ENCODE peak calls at places on chromosomes 6 and 20, in seven cellular contexts. U, I, D, P, K, G and J are unnamed samples.

GRCh38 chr20:63080811-63081210 is 74.0 kb upstream of the BHLHE23 start:
- DNase-seq in D (no peak), G (no peak), I (no peak), P (no peak), U (no peak), K (no peak), J (no peak)

GRCh38 chr6:69427882-69428281 is 368.9 kb downstream of the LMBRD1 start:
- DNase-seq in D (no peak), G (no peak), I (no peak), K (no peak), U (no peak), P (peak), J (peak)

GRCh38 chr6:157047951-157048350 is 270.8 kb downstream of the ARID1B start:
- DNase-seq in I (no peak), G (no peak), K (no peak), U (no peak), D (peak), P (no peak), J (no peak)

GRCh38 chr6:129844118-129844891 is 16.8 kb downstream of the TMEM244 start:
- DNase-seq in G (no peak), K (no peak), D (peak), P (peak), I (peak), U (no peak), J (peak)

GRCh38 chr6:75351570-75351969 is 67.0 kb upstream of the TMEM30A start:
- DNase-seq in G (no peak), P (no peak), D (no peak), K (no peak), I (no peak), U (no peak), J (no peak)

GRCh38 chr6:90249044-90249443 is 47.6 kb downstream of the BACH2 start:
- DNase-seq in K (no peak), I (no peak), P (no peak), G (no peak), U (no peak), D (no peak), J (no peak)

GRCh38 chr20:13277663-13278295 is 56.7 kb downstream of the ISM1 start:
- DNase-seq in P (no peak), K (no peak), D (peak), G (no peak), U (no peak), I (no peak), J (no peak)

GRCh38 chr20:38589967-38590681 is 9.1 kb downstream of the ADIG start:
- DNase-seq in P (no peak), G (no peak), U (no peak), I (no peak), D (no peak), K (no peak), J (no peak)

GRCh38 chr6:131532476-131533108 is 40.4 kb upstream of the ARG1 start:
- DNase-seq in U (no peak), P (no peak), D (no peak), I (no peak), G (no peak), K (peak), J (no peak)

GRCh38 chr20:52552181-52552872 is 360.7 kb upstream of the ZFP64 start:
- DNase-seq in P (no peak), I (no peak), G (no peak), D (no peak), K (no peak), U (no peak), J (no peak)

GRCh38 chr6:10400330-10400729 is 14.5 kb downstream of the TFAP2A start:
- DNase-seq in K (no peak), I (no peak), U (no peak), P (peak), D (no peak), G (no peak), J (peak)

GRCh38 chr6:141133346-141133745 is 999.4 kb upstream of the GJE1 start:
- DNase-seq in G (no peak), D (peak), U (no peak), K (no peak), I (no peak), P (no peak), J (no peak)

GRCh38 chr6:99613398-99613704 is 6.7 kb downstream of the PRDM13 start:
- DNase-seq in P (peak), G (no peak), D (peak), U (no peak), I (no peak), K (no peak), J (peak)

GRCh38 chr6:149107973-149108372 is 209.5 kb upstream of the TAB2 start:
- DNase-seq in D (no peak), I (peak), P (no peak), G (no peak), K (no peak), U (no peak), J (no peak)

GRCh38 chr6:1867197-1867596 is 257.5 kb downstream of the FOXC1 start:
- DNase-seq in I (no peak), G (no peak), U (no peak), K (no peak), D (no peak), P (no peak), J (no peak)

GRCh38 chr20:19609642-19610223 is 148.3 kb upstream of the RIN2 start:
- DNase-seq in D (no peak), I (no peak), G (no peak), K (no peak), P (no peak), U (no peak), J (no peak)

GRCh38 chr6:161536141-161536735 is 262.4 kb upstream of the AGPAT4 start:
- DNase-seq in U (no peak), K (no peak), D (no peak), G (no peak), I (no peak), P (no peak), J (no peak)

GRCh38 chr6:46491201-46491788 is at the start of gene RCAN2:
- DNase-seq in K (peak), D (peak), G (peak), U (no peak), P (peak), I (no peak), J (peak)

GRCh38 chr20:9349256-9349655 is 165.1 kb upstream of the LAMP5 start:
- DNase-seq in I (no peak), K (no peak), P (no peak), U (no peak), D (no peak), G (no peak), J (no peak)

GRCh38 chr20:64160118-64160517 is 4.1 kb upstream of the MYT1 start:
- DNase-seq in K (no peak), U (no peak), I (no peak), D (no peak), P (peak), G (no peak), J (peak)

GRCh38 chr6:163387317-163387716 is 27.2 kb upstream of the QKI start:
- DNase-seq in D (no peak), U (no peak), K (no peak), P (no peak), I (no peak), G (no peak), J (no peak)

GRCh38 chr6:24440897-24441598 is 38.3 kb downstream of the MRS2 start:
- DNase-seq in K (no peak), P (no peak), G (no peak), U (no peak), I (no peak), D (no peak), J (no peak)

GRCh38 chr6:4441981-4442434 is 306.6 kb upstream of the ECI2 start:
- DNase-seq in P (no peak), I (no peak), D (peak), U (no peak), G (no peak), K (no peak), J (no peak)

GRCh38 chr20:7496394-7497111 is 443.7 kb downstream of the HAO1 start:
- DNase-seq in K (no peak), P (no peak), G (no peak), I (no peak), U (no peak), D (no peak), J (no peak)

GRCh38 chr20:35984382-35984781 is 16.0 kb downstream of the CNBD2 start:
- DNase-seq in G (no peak), I (no peak), K (no peak), U (no peak), P (no peak), D (no peak), J (peak)

GRCh38 chr6:35049885-35050284 is 91.3 kb downstream of the TCP11 start:
- DNase-seq in P (no peak), K (no peak), D (peak), U (no peak), I (peak), G (no peak), J (no peak)

GRCh38 chr20:31849306-31849930 is 4.0 kb upstream of the FOXS1 start:
- DNase-seq in U (no peak), I (no peak), K (no peak), G (no peak), P (no peak), D (no peak), J (no peak)

GRCh38 chr20:47273591-47274235 is 82.8 kb downstream of the ZMYND8 start:
- DNase-seq in P (no peak), G (no peak), D (peak), K (no peak), U (no peak), I (no peak), J (no peak)

GRCh38 chr6:34366639-34366921 is 25.9 kb downstream of the NUDT3 start:
- DNase-seq in U (no peak), I (no peak), K (no peak), P (no peak), G (no peak), D (no peak), J (no peak)

GRCh38 chr6:137291441-137291840 is 72.3 kb upstream of the IFNGR1 start:
- DNase-seq in U (peak), I (peak), D (peak), K (no peak), G (no peak), P (no peak), J (no peak)

GRCh38 chr20:57535297-57535696 is 10.4 kb upstream of the CTCFL start:
- DNase-seq in G (no peak), K (no peak), I (no peak), D (no peak), U (no peak), P (no peak), J (no peak)

GRCh38 chr6:147000545-147001488 is 203.4 kb upstream of the STXBP5 start:
- DNase-seq in P (no peak), U (no peak), K (no peak), I (no peak), G (no peak), D (peak), J (no peak)

GRCh38 chr6:145808239-145808638 is 6.4 kb downstream of the FBXO30 start:
- DNase-seq in I (no peak), G (no peak), K (no peak), U (no peak), P (no peak), D (no peak), J (no peak)